ENCODE peak calls at places on chromosomes 5 and 9, in four cellular contexts. S, I, T and V are unnamed samples.

GRCh38 chr5:115096034-115096769 is 73.5 kb downstream of the TRIM36 start:
- DNase-seq in S (no peak), I (no peak), T (no peak), V (no peak)

GRCh38 chr5:146051678-146052077 is 53.7 kb downstream of the PLAC8L1 start:
- DNase-seq in S (no peak), I (no peak), T (no peak), V (no peak)

GRCh38 chr5:59246470-59247250 is 646.9 kb downstream of the PDE4D start:
- DNase-seq in I (no peak), T (no peak), S (no peak), V (no peak)

GRCh38 chr5:143002459-143003327 is 232.5 kb downstream of the ARHGAP26 start:
- DNase-seq in I (no peak), S (peak; percentile 23), T (peak; percentile 82), V (peak; percentile 32)

GRCh38 chr9:35686222-35687203 is 3.2 kb downstream of the TPM2 start:
- DNase-seq in I (no peak), T (no peak), S (no peak), V (no peak)

GRCh38 chr5:11164456-11165286 is 403.6 kb upstream of the DAP start:
- DNase-seq in I (no peak), S (no peak), T (no peak), V (no peak)

GRCh38 chr9:20944507-20944906 is 86.9 kb downstream of the HACD4 start:
- DNase-seq in S (no peak), T (no peak), I (no peak), V (no peak)

GRCh38 chr5:115419794-115420585 is 123.5 kb upstream of the CCDC112 start:
- DNase-seq in I (no peak), S (no peak), T (no peak), V (no peak)

GRCh38 chr5:95487880-95488279 is 66.9 kb downstream of the SKIC3 start:
- DNase-seq in T (no peak), I (no peak), S (no peak), V (no peak)

GRCh38 chr5:33067291-33067690 is 356.2 kb downstream of the NPR3 start:
- DNase-seq in S (no peak), I (no peak), T (no peak), V (no peak)

GRCh38 chr5:132056610-132057497 is 3.6 kb upstream of the IL3 start:
- DNase-seq in T (no peak), I (no peak), S (no peak), V (no peak)

GRCh38 chr5:180026320-180026719 is 45.2 kb downstream of the RNF130 start:
- DNase-seq in T (no peak), I (peak; percentile 30), S (peak; percentile 32), V (no peak)

GRCh38 chr9:135907006-135907434 is 326 bp downstream of the CAMSAP1 start:
- DNase-seq in I (no peak), S (no peak), T (no peak), V (peak; percentile 53)

GRCh38 chr5:7320641-7321170 is 75.2 kb upstream of the ADCY2 start:
- DNase-seq in I (no peak), T (no peak), S (no peak), V (no peak)

GRCh38 chr9:123586140-123586735 is 230.2 kb downstream of the CRB2 start:
- DNase-seq in T (no peak), I (no peak), S (no peak), V (no peak)

GRCh38 chr5:138000102-138000723 is 32.7 kb downstream of the FAM13B start:
- DNase-seq in I (peak; percentile 77), T (no peak), S (no peak), V (no peak)

GRCh38 chr9:35909274-35909673 is at the start of gene SPAAR:
- DNase-seq in S (no peak), I (no peak), T (no peak), V (no peak)

GRCh38 chr5:93793159-93793781 is 51.9 kb upstream of the POU5F2 start:
- DNase-seq in T (no peak), S (no peak), I (no peak), V (no peak)

GRCh38 chr9:98009926-98010325 is 26.8 kb downstream of the ANP32B start:
- DNase-seq in T (no peak), S (no peak), I (no peak), V (no peak)

GRCh38 chr5:80754900-80755299 is 100.1 kb upstream of the DHFR start:
- DNase-seq in I (no peak), T (peak; percentile 33), S (no peak), V (no peak)

GRCh38 chr5:6187501-6187900 is 190.8 kb downstream of the MED10 start:
- DNase-seq in T (no peak), I (no peak), S (no peak), V (no peak)

GRCh38 chr5:172163346-172163745 is 24.7 kb downstream of the STK10 start:
- DNase-seq in S (no peak), T (no peak), I (no peak), V (no peak)
- TF ChIP-seq SP1 in S (no peak), T (no peak), I (no peak), V (no peak)

GRCh38 chr9:105116047-105116868 is 128.2 kb upstream of the SLC44A1 start:
- DNase-seq in I (no peak), T (no peak), S (no peak), V (no peak)
- TF ChIP-seq TARDBP in I (no peak), T (no peak), S (no peak), V (no peak)

GRCh38 chr5:104932431-104932830 is 1369.8 kb upstream of the NUDT12 start:
- DNase-seq in S (no peak), I (no peak), T (no peak), V (no peak)
- TF ChIP-seq FOXM1 in S (no peak), I (no peak), T (no peak), V (no peak)

DNA sequence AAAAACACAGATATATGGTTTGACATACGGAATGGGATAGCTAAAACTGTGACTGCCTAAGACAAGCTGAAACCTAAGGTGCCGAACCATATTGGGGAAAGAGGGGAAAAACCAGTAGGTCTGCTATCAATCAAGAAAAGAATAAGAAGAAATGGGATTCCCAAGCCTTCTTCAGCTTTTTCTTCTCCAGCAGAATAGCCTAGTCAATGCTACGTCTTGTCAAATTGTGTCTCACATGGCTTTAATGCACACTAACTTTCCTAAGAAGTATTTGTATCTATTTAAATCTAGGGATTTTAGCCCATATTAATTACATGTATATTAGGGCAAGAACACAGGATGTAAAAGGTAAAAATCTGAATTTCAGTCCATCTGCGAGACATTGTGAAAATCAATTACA is 797 bp upstream of the FBXO38 start:
- DNase-seq in S (no peak), I (no peak), T (no peak), V (no peak)
- TF ChIP-seq SP1 in S (no peak), I (no peak), T (no peak), V (no peak)

GRCh38 chr9:93276973-93277372 is 93.0 kb downstream of the WNK2 start:
- DNase-seq in T (no peak), S (peak; percentile 8), I (no peak), V (no peak)
- TF ChIP-seq TARDBP in T (no peak), S (no peak), I (no peak), V (no peak)

DNA sequence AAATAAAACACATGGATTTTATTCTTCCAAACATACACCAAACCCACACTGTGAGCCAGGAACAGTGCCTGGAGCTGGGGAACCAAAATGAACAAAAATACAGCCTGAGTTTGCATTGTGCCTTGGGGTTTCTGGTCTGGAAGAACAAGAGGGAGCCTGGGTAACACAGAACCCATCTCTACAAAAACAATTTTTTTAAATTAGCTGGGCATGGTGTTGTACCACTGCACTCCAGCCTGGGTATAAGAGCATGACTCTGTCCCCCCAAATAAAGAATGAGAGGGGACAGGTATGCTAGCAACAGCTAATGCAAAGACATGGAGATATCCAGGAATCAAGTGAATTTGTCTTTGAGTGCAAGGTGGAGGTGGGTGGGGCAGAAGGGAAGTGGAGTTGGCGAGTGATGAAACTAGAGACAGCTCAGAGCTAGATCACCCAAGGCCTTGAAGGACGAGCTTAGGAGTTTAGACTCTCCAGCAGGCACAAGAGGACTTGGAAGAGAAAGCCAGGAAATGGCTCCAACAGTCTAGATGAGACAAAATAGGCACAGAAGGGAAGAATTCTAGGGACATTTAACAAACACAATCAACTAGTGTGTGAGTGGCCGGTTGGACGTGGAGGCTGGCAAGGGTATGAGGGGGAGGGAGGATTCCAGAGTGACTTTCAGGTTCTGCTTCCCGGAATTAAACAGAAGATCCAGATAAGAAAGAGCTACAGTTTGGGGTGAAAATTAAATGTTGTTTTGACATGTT is 47.4 kb downstream of the FNBP1 start:
- DNase-seq in I (no peak), T (no peak), S (peak; percentile 40), V (no peak)
- TF ChIP-seq FOXM1 in I (no peak), T (no peak), S (peak; percentile 19), V (no peak)

GRCh38 chr5:165393839-165394238 is 1888.4 kb downstream of the MAT2B start:
- DNase-seq in S (no peak), T (no peak), I (no peak), V (no peak)

DNA sequence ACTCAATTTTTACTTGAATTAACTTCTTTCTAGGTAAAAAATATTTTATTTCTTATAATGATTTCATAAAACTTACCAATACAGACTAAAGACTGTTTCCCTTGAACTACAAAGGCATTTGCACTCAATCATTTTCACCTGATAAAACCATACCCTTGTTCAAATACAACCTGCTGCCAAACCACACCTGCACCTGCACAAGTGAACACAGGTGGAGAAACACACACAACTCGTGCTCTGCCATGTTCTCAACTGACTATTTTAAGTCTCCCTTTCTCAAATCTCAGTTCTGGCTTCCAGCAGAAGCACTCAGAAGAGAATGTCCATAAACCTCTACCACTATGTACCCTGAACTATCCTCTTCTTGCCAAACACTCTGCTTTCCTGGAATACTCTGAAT is 1892.1 kb downstream of the MAT2B start:
- DNase-seq in I (no peak), T (no peak), S (no peak), V (no peak)
- TF ChIP-seq SP1 in I (no peak), T (no peak), S (no peak), V (no peak)